ENCODE peak calls at places on chromosome 7, in eight cellular contexts. R, N, C, E, Q, A, S and D are unnamed samples.

GRCh38 chr7:149495785-149496641 is 1.6 kb downstream of the ZNF746 start:
- DNase-seq in N (no peak), C (no peak), R (peak; percentile 93), S (peak; percentile 77), Q (peak; percentile 88), A (no peak), E (no peak), D (no peak)

GRCh38 chr7:2926898-2927405 is 82.8 kb upstream of the GNA12 start:
- DNase-seq in E (no peak), R (no peak), A (no peak), C (no peak), S (no peak), N (no peak), Q (no peak), D (peak; percentile 27)

GRCh38 chr7:45882465-45882810 is 5.8 kb upstream of the IGFBP1 start:
- DNase-seq in R (no peak), A (no peak), S (no peak), Q (no peak), C (no peak), E (no peak), N (no peak), D (peak; percentile 76)

GRCh38 chr7:12601302-12601869 is 30.9 kb downstream of the SCIN start:
- DNase-seq in S (no peak), N (no peak), E (no peak), R (no peak), C (peak; percentile 11), Q (no peak), A (no peak), D (no peak)

GRCh38 chr7:65462148-65462716 is 88.6 kb downstream of the ZNF92 start:
- DNase-seq in R (no peak), S (no peak), N (no peak), E (no peak), A (no peak), Q (no peak), C (no peak), D (no peak)

GRCh38 chr7:27155816-27156507 is 513 bp downstream of the HOXA7 start:
- DNase-seq in A (no peak), E (no peak), C (no peak), Q (no peak), S (no peak), R (no peak), N (no peak), D (peak; percentile 47)

GRCh38 chr7:42198296-42198695 is 38.7 kb downstream of the GLI3 start:
- DNase-seq in S (no peak), E (no peak), N (no peak), R (no peak), C (no peak), A (no peak), Q (no peak), D (no peak)

GRCh38 chr7:73342645-73343044 is 14.7 kb downstream of the FKBP6 start:
- DNase-seq in S (peak; percentile 33), R (peak; percentile 50), A (peak; percentile 67), Q (no peak), N (peak; percentile 25), C (no peak), E (no peak), D (peak; percentile 57)

GRCh38 chr7:74203157-74203556 is 6.6 kb upstream of the LAT2 start:
- DNase-seq in S (no peak), N (peak; percentile 38), R (peak; percentile 62), A (peak; percentile 46), E (no peak), C (no peak), Q (peak; percentile 62), D (no peak)

GRCh38 chr7:133650067-133650466 is 397.2 kb downstream of the EXOC4 start:
- DNase-seq in Q (no peak), R (peak; percentile 93), S (peak; percentile 26), A (no peak), C (no peak), N (no peak), E (no peak), D (no peak)

GRCh38 chr7:110090113-110090820 is 1000.7 kb upstream of the LRRN3 start:
- DNase-seq in Q (peak; percentile 1), A (no peak), S (no peak), E (no peak), N (peak; percentile 16), C (peak; percentile 11), R (no peak), D (no peak)

GRCh38 chr7:76278540-76278939 is 23.9 kb upstream of the HSPB1 start:
- DNase-seq in Q (no peak), A (no peak), E (no peak), S (no peak), C (no peak), R (no peak), N (no peak), D (peak; percentile 28)

GRCh38 chr7:2626498-2627117 is 5.2 kb upstream of the TTYH3 start:
- DNase-seq in S (no peak), C (no peak), A (no peak), R (peak; percentile 44), E (no peak), N (no peak), Q (no peak), D (no peak)

GRCh38 chr7:27156901-27157716 is 634 bp upstream of the HOXA7 start:
- DNase-seq in A (no peak), Q (no peak), S (no peak), C (no peak), R (no peak), N (no peak), E (no peak), D (peak; percentile 40)

GRCh38 chr7:131008840-131009651 is 275.0 kb upstream of the KLF14 start:
- DNase-seq in A (no peak), S (no peak), E (no peak), R (peak; percentile 45), C (no peak), N (no peak), Q (no peak), D (no peak)

GRCh38 chr7:134701272-134701671 is 54.6 kb downstream of the BPGM start:
- DNase-seq in A (peak; percentile 58), E (no peak), R (peak; percentile 41), Q (peak; percentile 73), N (no peak), S (no peak), C (peak; percentile 42), D (no peak)

GRCh38 chr7:3140834-3141233 is 97.2 kb upstream of the CARD11 start:
- DNase-seq in N (no peak), R (no peak), A (no peak), S (no peak), E (no peak), Q (no peak), C (no peak), D (no peak)

GRCh38 chr7:77910124-77910523 is 111.6 kb downstream of the PHTF2 start:
- DNase-seq in A (no peak), C (no peak), Q (no peak), R (no peak), N (no peak), S (no peak), E (no peak), D (no peak)

GRCh38 chr7:75875113-75876080 is 3.4 kb upstream of the RHBDD2 start:
- DNase-seq in E (no peak), S (no peak), C (no peak), N (no peak), Q (no peak), A (no peak), R (no peak), D (no peak)

GRCh38 chr7:143049380-143049779 is 2.8 kb upstream of the OR6V1 start:
- DNase-seq in A (no peak), E (no peak), R (peak; percentile 59), N (no peak), Q (no peak), S (no peak), C (no peak), D (no peak)

GRCh38 chr7:124263232-124263827 is 230.5 kb upstream of the TMEM229A start:
- DNase-seq in A (no peak), S (no peak), C (peak; percentile 39), R (no peak), Q (no peak), N (no peak), E (no peak), D (no peak)

GRCh38 chr7:92155108-92155755 is 21.0 kb upstream of the CYP51A1 start:
- DNase-seq in C (no peak), A (no peak), N (no peak), Q (no peak), S (no peak), E (no peak), R (no peak), D (no peak)

GRCh38 chr7:152594801-152595200 is 81.1 kb downstream of the XRCC2 start:
- DNase-seq in N (no peak), S (no peak), E (no peak), A (no peak), Q (no peak), R (no peak), C (no peak), D (no peak)

GRCh38 chr7:4681218-4681851 is 760 bp upstream of the FOXK1 start:
- DNase-seq in C (no peak), E (no peak), N (no peak), A (no peak), Q (no peak), S (no peak), R (no peak), D (no peak)

GRCh38 chr7:78438433-78438832 is 639.9 kb downstream of the PHTF2 start:
- DNase-seq in N (no peak), C (no peak), S (no peak), E (no peak), A (no peak), R (no peak), Q (no peak), D (no peak)